ENCODE peak calls at places on chromosomes 3 and 15, in eight cellular contexts. E, D, J, F, C, P, G and O are unnamed samples.

GRCh38 chr3:132726341-132726823 is 4.2 kb upstream of the NPHP3 start:
- DNase-seq in P (no peak), C (no peak), F (no peak), G (peak), D (no peak), J (no peak), E (no peak), O (no peak)

GRCh38 chr15:31471731-31472430 is 145.2 kb downstream of the KLF13 start:
- DNase-seq in F (no peak), E (no peak), J (peak), D (peak), P (no peak), G (peak), C (no peak), O (no peak)

GRCh38 chr3:28745436-28745835 is 396.8 kb upstream of the AZI2 start:
- DNase-seq in C (peak), F (no peak), J (no peak), P (no peak), E (no peak), G (no peak), D (no peak), O (no peak)

GRCh38 chr15:79372428-79372827 is 59.7 kb upstream of the MINAR1 start:
- DNase-seq in F (no peak), C (no peak), P (no peak), E (no peak), J (no peak), G (no peak), D (no peak), O (no peak)

GRCh38 chr3:141807277-141808038 is 44.2 kb downstream of the GRK7 start:
- DNase-seq in C (no peak), E (no peak), G (no peak), F (no peak), P (no peak), J (no peak), D (no peak), O (no peak)

GRCh38 chr15:63041982-63042878 is at the start of gene TPM1:
- DNase-seq in G (peak), J (peak), E (peak), P (peak), F (peak), D (peak), C (no peak), O (no peak)

GRCh38 chr3:187947927-187948682 is 202.8 kb upstream of the BCL6 start:
- DNase-seq in E (no peak), J (no peak), C (no peak), G (no peak), F (no peak), D (no peak), P (no peak), O (no peak)

GRCh38 chr15:40594429-40594836 is 384 bp downstream of the KNL1 start:
- DNase-seq in P (no peak), G (peak), D (no peak), C (no peak), E (no peak), J (no peak), F (peak), O (no peak)

GRCh38 chr3:11948866-11949265 is 55.3 kb upstream of the SYN2 start:
- DNase-seq in F (no peak), C (no peak), D (no peak), J (no peak), G (no peak), E (no peak), P (no peak), O (no peak)

GRCh38 chr3:56885461-56885860 is 83.7 kb upstream of the ARHGEF3 start:
- DNase-seq in G (no peak), J (no peak), E (no peak), C (no peak), D (no peak), P (no peak), F (no peak), O (no peak)

GRCh38 chr15:57537072-57537471 is 54.6 kb upstream of the MYZAP start:
- DNase-seq in E (peak), G (peak), D (peak), P (no peak), F (no peak), J (no peak), C (no peak), O (no peak)

GRCh38 chr15:78763796-78764241 is 47.4 kb downstream of the ADAMTS7 start:
- DNase-seq in G (no peak), E (no peak), D (no peak), F (no peak), J (no peak), P (no peak), C (no peak), O (no peak)

GRCh38 chr3:99760602-99761001 is 57.1 kb upstream of the CMSS1 start:
- DNase-seq in P (no peak), F (no peak), J (no peak), G (no peak), C (no peak), E (no peak), D (no peak), O (no peak)

GRCh38 chr3:130939753-130940152 is 45.9 kb downstream of the ATP2C1 start:
- DNase-seq in D (no peak), F (no peak), C (no peak), G (no peak), P (no peak), J (no peak), E (no peak), O (no peak)

GRCh38 chr15:88166330-88166993 is 90.1 kb downstream of the NTRK3 start:
- DNase-seq in J (no peak), F (no peak), C (no peak), G (no peak), E (no peak), P (no peak), D (no peak), O (no peak)

GRCh38 chr15:74489518-74490338 is 28.8 kb upstream of the UBL7 start:
- DNase-seq in G (peak), F (no peak), E (peak), D (no peak), P (peak), J (peak), C (no peak), O (peak)

GRCh38 chr15:25891108-25891507 is 28.0 kb upstream of the ATP10A start:
- DNase-seq in D (no peak), J (no peak), P (no peak), E (no peak), G (peak), F (no peak), C (no peak), O (no peak)

GRCh38 chr3:101677436-101678286 is 729 bp upstream of the ZBTB11 start:
- DNase-seq in J (no peak), G (no peak), P (no peak), C (no peak), E (peak), D (no peak), F (no peak), O (no peak)

GRCh38 chr3:68793750-68794149 is 138.6 kb downstream of the TAFA4 start:
- DNase-seq in J (no peak), D (no peak), G (no peak), P (no peak), F (no peak), E (no peak), C (no peak), O (no peak)

GRCh38 chr3:27326211-27326948 is 42.8 kb downstream of the NEK10 start:
- DNase-seq in P (peak), J (no peak), C (no peak), G (peak), D (peak), F (no peak), E (no peak), O (no peak)

GRCh38 chr3:31182639-31183038 is 288.2 kb upstream of the GADL1 start:
- DNase-seq in P (no peak), C (no peak), J (no peak), F (no peak), G (no peak), D (no peak), E (no peak), O (no peak)

GRCh38 chr15:31150732-31151212 is 49.2 kb upstream of the TRPM1 start:
- DNase-seq in C (peak), D (no peak), G (no peak), F (no peak), J (no peak), P (no peak), E (no peak), O (no peak)

GRCh38 chr3:160480931-160481330 is 31.3 kb upstream of the TRIM59 start:
- DNase-seq in C (no peak), G (no peak), D (no peak), E (no peak), P (no peak), F (no peak), J (no peak), O (no peak)

GRCh38 chr3:29537889-29538609 is 257.2 kb downstream of the RBMS3 start:
- DNase-seq in J (no peak), E (no peak), F (no peak), D (no peak), C (peak), G (no peak), P (no peak), O (no peak)

GRCh38 chr15:78605680-78606079 is 15.1 kb downstream of the CHRNA3 start:
- DNase-seq in D (no peak), G (no peak), F (no peak), J (no peak), C (no peak), P (no peak), E (no peak), O (no peak)

GRCh38 chr3:43759297-43759782 is 68.6 kb downstream of the ABHD5 start:
- DNase-seq in E (no peak), J (no peak), C (no peak), P (no peak), F (no peak), D (no peak), G (peak), O (no peak)

GRCh38 chr3:102084712-102085111 is 235.4 kb downstream of the NFKBIZ start:
- DNase-seq in D (no peak), E (no peak), P (no peak), C (no peak), J (no peak), F (no peak), G (no peak), O (no peak)

GRCh38 chr3:126530171-126531050 is 6.5 kb downstream of the CHST13 start:
- DNase-seq in J (no peak), E (no peak), D (no peak), C (no peak), F (no peak), P (no peak), G (no peak), O (no peak)

GRCh38 chr3:120555661-120556509 is 40.3 kb upstream of the NDUFB4 start:
- DNase-seq in P (no peak), D (no peak), E (peak), J (peak), G (no peak), C (no peak), F (no peak), O (no peak)

GRCh38 chr15:43249699-43250203 is 17.0 kb downstream of the TGM5 start:
- DNase-seq in G (peak), J (no peak), C (no peak), F (no peak), D (peak), P (no peak), E (no peak), O (peak)

DNA sequence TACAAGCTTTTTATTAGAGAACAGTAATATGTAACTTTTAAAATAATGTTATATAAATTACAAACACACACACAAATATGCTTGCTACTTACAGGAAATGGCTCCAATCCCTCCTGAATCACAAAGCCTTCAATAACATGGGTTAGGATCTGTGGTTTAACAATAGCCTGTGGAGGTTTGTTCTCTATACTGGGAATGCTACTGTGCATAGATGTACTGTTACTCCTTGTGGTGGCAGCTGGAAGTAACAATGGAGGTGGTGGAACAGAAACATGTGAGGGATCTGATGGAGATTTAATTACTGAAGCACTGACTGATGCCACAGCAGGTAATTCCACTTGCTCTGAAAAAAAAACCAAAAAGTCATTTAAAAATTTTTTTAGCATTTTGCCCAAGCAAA is 64.4 kb downstream of the PHC3 start:
- DNase-seq in P (no peak), G (peak), E (no peak), D (no peak), J (no peak), C (no peak), F (no peak), O (no peak)
- TF ChIP-seq CTCF in P (no peak), G (peak), E (no peak), D (peak), J (no peak), C (no peak), F (no peak), O (peak)

GRCh38 chr3:147370316-147370715 is 36.0 kb downstream of the ZIC4 start:
- DNase-seq in C (no peak), D (no peak), J (peak), P (no peak), F (no peak), G (peak), E (no peak), O (no peak)
- H3K4me3 ChIP-seq in C (no peak), D (no peak), J (no peak), P (no peak), F (no peak), G (peak), E (no peak), O (no peak)

DNA sequence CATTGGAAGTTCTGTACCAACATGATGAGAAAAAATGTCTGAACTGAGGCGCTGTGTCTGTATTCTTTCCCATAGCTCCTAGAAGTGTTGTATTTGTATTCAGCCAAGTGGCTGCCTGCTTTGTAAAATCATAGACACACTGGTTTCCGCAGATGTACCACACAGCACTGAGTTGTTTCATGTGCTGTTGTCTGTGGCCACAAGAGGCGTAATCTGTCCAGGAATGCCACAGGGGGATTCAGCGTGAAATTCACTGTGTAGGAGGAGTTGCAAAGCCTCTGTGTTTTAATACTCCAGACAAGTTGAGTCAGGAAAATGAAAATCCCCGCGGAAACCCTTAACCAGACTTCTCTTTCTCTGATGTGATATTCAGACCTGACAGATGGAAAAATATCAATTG is 462.2 kb downstream of the NSUN3 start:
- DNase-seq in G (no peak), E (no peak), P (peak), C (no peak), F (no peak), J (no peak), D (no peak), O (no peak)
- TF ChIP-seq CTCF in G (peak), E (no peak), P (peak), C (peak), F (peak), J (no peak), D (no peak), O (no peak)

GRCh38 chr3:39147711-39148115 is 5.7 kb downstream of the CSRNP1 start:
- DNase-seq in F (no peak), D (no peak), E (no peak), J (no peak), C (no peak), G (peak), P (no peak), O (no peak)

GRCh38 chr3:39149498-39150169 is 3.8 kb downstream of the CSRNP1 start:
- DNase-seq in G (no peak), F (no peak), P (no peak), E (no peak), D (no peak), J (no peak), C (no peak), O (no peak)

GRCh38 chr3:39149059-39149455 is 4.3 kb downstream of the CSRNP1 start:
- DNase-seq in D (no peak), P (no peak), G (no peak), F (no peak), J (no peak), C (no peak), E (no peak), O (no peak)

GRCh38 chr3:39147374-39147709 is 6.0 kb downstream of the CSRNP1 start:
- DNase-seq in F (no peak), P (no peak), J (no peak), G (no peak), D (no peak), C (no peak), E (no peak), O (no peak)

GRCh38 chr3:39148116-39149058 is 5.0 kb downstream of the CSRNP1 start:
- DNase-seq in D (no peak), E (no peak), G (peak), P (no peak), J (no peak), C (no peak), F (no peak), O (no peak)
- H3K4me3 ChIP-seq in D (no peak), E (no peak), G (no peak), P (no peak), J (no peak), C (no peak), F (peak), O (peak)

DNA sequence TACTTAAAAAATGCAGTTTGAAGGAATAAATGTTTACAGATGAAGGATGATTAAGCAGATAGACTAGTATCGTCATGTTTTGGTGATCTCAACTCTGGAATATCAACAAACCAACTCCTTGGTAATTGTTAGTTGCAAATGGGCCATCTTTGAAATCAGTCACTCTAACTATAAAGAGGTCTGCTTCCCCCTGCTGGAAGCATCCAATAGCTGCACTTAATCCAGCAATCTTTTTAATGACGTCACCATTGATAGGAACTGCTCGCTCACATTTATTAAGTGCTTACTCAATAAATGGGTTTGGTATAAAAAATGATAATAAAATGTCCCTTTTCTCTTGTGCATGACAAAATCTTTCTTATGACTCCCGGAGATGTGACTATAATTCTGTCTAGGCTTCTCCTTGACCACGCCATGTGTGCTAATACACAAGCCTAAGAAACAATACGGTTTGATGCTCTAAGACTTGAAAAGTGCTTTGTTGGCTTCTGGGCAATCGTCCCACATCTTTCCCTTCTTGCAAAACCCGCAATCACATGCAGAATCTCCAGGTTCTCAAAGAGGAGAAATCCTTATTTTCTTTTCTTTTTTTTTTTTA is 227.6 kb upstream of the POU1F1 start:
- DNase-seq in C (peak), E (peak), D (peak), G (peak), P (no peak), J (no peak), F (no peak), O (peak)
- TF ChIP-seq CTCF in C (peak), E (peak), D (peak), G (peak), P (peak), J (peak), F (peak), O (peak)

GRCh38 chr15:85011210-85011571 is 29.5 kb downstream of the PDE8A start:
- DNase-seq in P (no peak), C (no peak), D (no peak), J (no peak), G (no peak), F (no peak), E (no peak), O (no peak)
- H3K4me3 ChIP-seq in P (no peak), C (no peak), D (no peak), J (no peak), G (no peak), F (no peak), E (no peak), O (no peak)

GRCh38 chr15:90684281-90684680 is 32.9 kb upstream of the BLM start:
- DNase-seq in J (no peak), P (no peak), D (no peak), C (no peak), E (no peak), F (no peak), G (no peak), O (no peak)

GRCh38 chr15:90683876-90684275 is 33.3 kb upstream of the BLM start:
- DNase-seq in D (no peak), G (no peak), C (no peak), P (no peak), J (no peak), E (no peak), F (no peak), O (no peak)

GRCh38 chr15:90683371-90683770 is 33.8 kb upstream of the BLM start:
- DNase-seq in G (no peak), E (no peak), F (no peak), C (no peak), D (no peak), P (no peak), J (no peak), O (no peak)

GRCh38 chr15:90686435-90687218 is 30.5 kb upstream of the BLM start:
- DNase-seq in P (no peak), C (no peak), E (no peak), F (no peak), J (no peak), G (no peak), D (no peak), O (peak)

GRCh38 chr15:90685688-90686434 is 31.3 kb upstream of the BLM start:
- DNase-seq in J (no peak), E (no peak), P (no peak), C (no peak), G (no peak), D (no peak), F (no peak), O (no peak)
- TF ChIP-seq CTCF in J (no peak), E (no peak), P (no peak), C (no peak), G (no peak), D (no peak), F (no peak), O (no peak)

GRCh38 chr15:85444329-85444605 is 63.9 kb downstream of the AKAP13 start:
- DNase-seq in E (no peak), G (no peak), F (no peak), P (no peak), D (no peak), C (no peak), J (no peak), O (no peak)
- H3K4me3 ChIP-seq in E (no peak), G (no peak), F (no peak), P (no peak), D (no peak), C (no peak), J (no peak), O (no peak)